ENCODE peak calls at places on chromosome 1, in five cellular contexts. V is fibroblast of lung, M is D721Med, N is neural crest cell, Y is GM12864. Q is an unnamed sample.

GRCh38 chr1:206550446-206550845 is 43.1 kb downstream of the RASSF5 start:
- DNase-seq in V (no peak), M (no peak), N (no peak), Y (no peak), Q (no peak)

GRCh38 chr1:192943522-192943921 is 115.6 kb downstream of the UCHL5 start:
- DNase-seq in V (no peak), M (no peak), N (no peak), Y (no peak), Q (no peak)

GRCh38 chr1:178434899-178435298 is 61.9 kb downstream of the CLEC20A start:
- DNase-seq in V (no peak), M (no peak), N (no peak), Y (no peak), Q (no peak)

GRCh38 chr1:15245593-15246325 is 1.3 kb upstream of the FHAD1 start:
- DNase-seq in V (peak), M (no peak), N (no peak), Y (no peak), Q (no peak)

GRCh38 chr1:224080082-224080774 is 33.7 kb upstream of the FBXO28 start:
- DNase-seq in V (peak), M (no peak), N (no peak), Y (no peak), Q (no peak)

GRCh38 chr1:153396461-153396860 is 5.6 kb upstream of the S100A8 start:
- DNase-seq in V (no peak), M (no peak), N (no peak), Y (no peak), Q (no peak)

GRCh38 chr1:178632619-178633018 is 92.4 kb upstream of the RALGPS2 start:
- DNase-seq in V (peak), M (no peak), N (no peak), Y (no peak), Q (no peak)

GRCh38 chr1:1955651-1956094 is 36.6 kb upstream of the TMEM52 start:
- DNase-seq in V (no peak), M (no peak), N (no peak), Y (no peak), Q (no peak)

GRCh38 chr1:161816201-161816600 is 50.1 kb downstream of the ATF6 start:
- DNase-seq in V (peak), M (no peak), N (no peak), Y (no peak), Q (no peak)

GRCh38 chr1:91744973-91745648 is 140.8 kb downstream of the TGFBR3 start:
- DNase-seq in V (peak), M (no peak), N (no peak), Y (no peak), Q (no peak)

GRCh38 chr1:233714631-233715217 is 100.8 kb downstream of the KCNK1 start:
- DNase-seq in V (no peak), M (no peak), N (no peak), Y (no peak), Q (no peak)

GRCh38 chr1:15107052-15107687 is 46.4 kb upstream of the TMEM51 start:
- DNase-seq in V (no peak), M (no peak), N (no peak), Y (no peak), Q (no peak)

GRCh38 chr1:181919729-181919991 is 141.9 kb downstream of the ZNF648 start:
- DNase-seq in V (no peak), M (no peak), N (no peak), Y (no peak), Q (no peak)
- TF ChIP-seq CTCF in V (no peak), M (peak), N (no peak), Y (peak), Q (no peak)

DNA sequence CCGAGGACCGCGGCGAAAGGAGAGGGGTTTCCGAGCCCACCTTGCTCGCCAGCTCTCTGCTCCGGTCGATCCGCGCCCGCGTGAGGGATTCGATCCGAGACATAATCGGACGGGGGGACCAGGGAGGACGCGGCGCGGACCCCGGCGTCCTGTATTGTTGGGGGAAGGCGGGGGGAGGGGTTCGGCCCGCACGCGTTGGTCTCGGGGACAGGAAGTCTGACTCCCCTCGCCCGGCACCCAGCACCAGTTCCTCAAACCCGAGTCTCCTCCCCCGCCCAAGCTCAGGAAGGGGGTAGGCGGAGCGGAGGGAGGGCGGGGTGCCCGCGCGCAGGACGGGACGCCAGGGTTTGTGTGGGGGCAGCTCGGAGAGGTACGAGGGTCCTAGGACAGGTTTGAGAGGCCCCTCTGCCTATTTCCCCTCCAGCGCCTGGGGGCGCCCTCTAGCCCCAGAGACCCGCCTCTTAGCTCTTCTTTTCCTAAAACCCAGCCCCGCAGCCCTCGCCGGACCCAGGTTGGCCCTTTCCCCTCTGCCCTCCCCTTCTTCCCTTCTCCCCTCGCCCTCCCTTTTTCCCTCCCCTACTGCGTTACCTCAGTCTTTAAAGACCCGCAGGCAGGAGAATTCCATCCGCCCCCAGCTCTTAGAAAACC is at the start of gene ARHGEF2:
- DNase-seq in V (peak), M (peak), N (peak), Y (peak), Q (peak)
- TF ChIP-seq CTCF in V (peak), M (peak), N (peak), Y (peak), Q (peak)

GRCh38 chr1:57678138-57678537 is 254.3 kb upstream of the DAB1 start:
- DNase-seq in V (no peak), M (no peak), N (no peak), Y (no peak), Q (no peak)

GRCh38 chr1:57683037-57683928 is 259.4 kb upstream of the DAB1 start:
- DNase-seq in V (no peak), M (no peak), N (no peak), Y (no peak), Q (no peak)
- TF ChIP-seq CTCF in V (no peak), M (no peak), N (no peak), Y (no peak), Q (no peak)

GRCh38 chr1:100578201-100578600 is 40.3 kb downstream of the GPR88 start:
- DNase-seq in V (no peak), M (no peak), N (no peak), Y (no peak), Q (no peak)

GRCh38 chr1:100573960-100574359 is 36.0 kb downstream of the GPR88 start:
- DNase-seq in V (no peak), M (no peak), N (no peak), Y (no peak), Q (no peak)

GRCh38 chr1:100569888-100570287 is 31.9 kb downstream of the GPR88 start:
- DNase-seq in V (no peak), M (no peak), N (no peak), Y (no peak), Q (no peak)

GRCh38 chr1:100580446-100580845 is 42.5 kb downstream of the GPR88 start:
- DNase-seq in V (no peak), M (no peak), N (no peak), Y (no peak), Q (no peak)

GRCh38 chr1:100575406-100575805 is 37.5 kb downstream of the GPR88 start:
- DNase-seq in V (peak), M (no peak), N (no peak), Y (no peak), Q (no peak)
- TF ChIP-seq CTCF in V (no peak), M (no peak), N (no peak), Y (no peak), Q (no peak)

Q was measured in activated CD8-positive, alpha-beta T cell treated with anti-CD3 and anti-CD28 coated beads for 36 hours.